ENCODE peak calls at places on chromosome X, in five cellular contexts. V, B, A, S and J are unnamed samples.

GRCh38 chrX:104310657-104311056 is 55.9 kb upstream of the ESX1 start:
- DNase-seq in V (no peak), B (no peak), A (no peak), S (no peak), J (no peak)

GRCh38 chrX:31423575-31424284 is 351.9 kb upstream of the FTHL17 start:
- DNase-seq in V (peak), B (peak), A (peak), S (no peak), J (peak)

GRCh38 chrX:150372280-150372679 is 9.2 kb downstream of the MAMLD1 start:
- DNase-seq in V (no peak), B (no peak), A (no peak), S (no peak), J (no peak)

GRCh38 chrX:30680618-30681017 is 27.4 kb downstream of the GK start:
- DNase-seq in V (no peak), B (no peak), A (no peak), S (no peak), J (no peak)

GRCh38 chrX:323721-324628 is 5.4 kb upstream of the GTPBP6 start:
- DNase-seq in V (peak), B (peak), A (peak), S (no peak), J (no peak)

GRCh38 chrX:42149786-42150185 is 226.4 kb upstream of the CASK start:
- DNase-seq in V (peak), B (no peak), A (no peak), S (no peak), J (peak)

GRCh38 chrX:33840176-33840575 is 291.9 kb downstream of the FAM47A start:
- DNase-seq in V (no peak), B (no peak), A (no peak), S (no peak), J (no peak)

GRCh38 chrX:37060999-37061398 is 52.8 kb downstream of the FAM47C start:
- DNase-seq in V (peak), B (peak), A (peak), S (no peak), J (peak)

GRCh38 chrX:17440836-17441235 is 65.8 kb downstream of the NHS start:
- DNase-seq in V (no peak), B (no peak), A (no peak), S (no peak), J (no peak)